ENCODE peak calls at places on chromosomes 12 and 14, in five cellular contexts. One of them, this sample, is unnamed.

GRCh38 chr14:96176811-96177211 is 27.8 kb upstream of the BDKRB2 start:
- DNase-seq in trophoblast cell: no peak
- DNase-seq in H1: no peak
- DNase-seq in neuronal stem cell: no peak
- DNase-seq in mesenchymal stem cell: no peak
- DNase-seq in this sample: no peak

GRCh38 chr12:8648598-8649205 is 13.9 kb downstream of the MFAP5 start:
- DNase-seq in mesenchymal stem cell: no peak
- DNase-seq in neuronal stem cell: no peak
- DNase-seq in H1: no peak
- DNase-seq in trophoblast cell: no peak
- DNase-seq in this sample: no peak

GRCh38 chr14:60184597-60185555 is 19.7 kb upstream of the DHRS7 start:
- DNase-seq in neuronal stem cell: no peak
- DNase-seq in H1: no peak
- DNase-seq in trophoblast cell: no peak
- DNase-seq in mesenchymal stem cell: no peak
- DNase-seq in this sample: no peak

GRCh38 chr12:133058203-133059125 is 21.2 kb downstream of the ZNF84 start:
- DNase-seq in neuronal stem cell: no peak
- DNase-seq in H1: no peak
- DNase-seq in mesenchymal stem cell: peak; percentile 19
- DNase-seq in trophoblast cell: peak; percentile 2
- DNase-seq in this sample: no peak

GRCh38 chr12:121543786-121544185 is 37.0 kb downstream of the KDM2B start:
- DNase-seq in H1: no peak
- DNase-seq in trophoblast cell: no peak
- DNase-seq in neuronal stem cell: no peak
- DNase-seq in mesenchymal stem cell: no peak
- DNase-seq in this sample: no peak

GRCh38 chr12:57759360-57759980 is 4.6 kb downstream of the MARCHF9 start:
- DNase-seq in H1: no peak
- DNase-seq in mesenchymal stem cell: no peak
- DNase-seq in neuronal stem cell: no peak
- DNase-seq in trophoblast cell: peak; percentile 60
- DNase-seq in this sample: peak; percentile 53

GRCh38 chr12:42326466-42327226 is 679 bp downstream of the PPHLN1 start:
- DNase-seq in mesenchymal stem cell: peak; percentile 39
- DNase-seq in trophoblast cell: peak; percentile 37
- DNase-seq in neuronal stem cell: no peak
- DNase-seq in H1: no peak
- DNase-seq in this sample: no peak

GRCh38 chr14:103091041-103091882 is 3.3 kb upstream of the EXOC3L4 start:
- DNase-seq in H1: peak; percentile 76
- DNase-seq in trophoblast cell: peak; percentile 47
- DNase-seq in neuronal stem cell: peak; percentile 45
- DNase-seq in mesenchymal stem cell: peak; percentile 37
- DNase-seq in this sample: peak; percentile 75

GRCh38 chr14:32426028-32426427 is 96.9 kb downstream of the AKAP6 start:
- DNase-seq in mesenchymal stem cell: no peak
- DNase-seq in neuronal stem cell: no peak
- DNase-seq in trophoblast cell: no peak
- DNase-seq in H1: no peak
- DNase-seq in this sample: no peak

GRCh38 chr14:103861413-103862392 is 14.3 kb upstream of the PPP1R13B start:
- DNase-seq in trophoblast cell: no peak
- DNase-seq in H1: no peak
- DNase-seq in neuronal stem cell: no peak
- DNase-seq in mesenchymal stem cell: no peak
- DNase-seq in this sample: no peak

DNA sequence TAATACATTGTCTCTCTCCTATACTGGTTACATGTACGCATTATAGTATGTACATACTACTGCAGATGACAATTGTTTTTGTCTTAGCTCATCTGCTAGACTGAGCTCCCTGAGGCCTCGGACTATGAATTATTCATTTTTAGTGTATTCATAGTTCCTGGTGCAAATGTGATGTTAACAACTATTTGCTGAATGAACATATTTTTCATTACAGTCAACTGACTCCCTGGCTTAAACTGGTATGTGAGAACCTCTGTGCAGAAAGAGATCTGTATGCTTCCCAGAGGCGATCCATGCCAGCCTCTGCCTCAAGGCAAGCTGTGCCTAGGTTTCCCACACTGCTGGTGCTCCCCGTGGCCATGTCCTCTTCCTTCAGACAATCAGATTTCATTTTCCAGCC is 91.9 kb upstream of the PARP11 start:
- DNase-seq in mesenchymal stem cell: no peak
- DNase-seq in neuronal stem cell: no peak
- DNase-seq in trophoblast cell: peak; percentile 67
- DNase-seq in H1: no peak
- DNase-seq in this sample: peak; percentile 22
- H2BK12ac ChIP-seq in mesenchymal stem cell: no peak overlapping the region
- H2BK12ac ChIP-seq in neuronal stem cell: no peak overlapping the region
- H2BK12ac ChIP-seq in trophoblast cell: peak overlapping the region; percentile 56
- H2BK12ac ChIP-seq in H1: no peak overlapping the region
- H2BK12ac ChIP-seq in this sample: no peak overlapping the region

GRCh38 chr12:124008629-124009028 is 35.6 kb downstream of the ZNF664 start:
- DNase-seq in neuronal stem cell: no peak
- DNase-seq in mesenchymal stem cell: no peak
- DNase-seq in trophoblast cell: no peak
- DNase-seq in H1: no peak
- DNase-seq in this sample: no peak
- H3K27ac ChIP-seq in neuronal stem cell: no peak overlapping the region
- H3K27ac ChIP-seq in mesenchymal stem cell: no peak overlapping the region
- H3K27ac ChIP-seq in trophoblast cell: no peak overlapping the region
- H3K27ac ChIP-seq in H1: no peak overlapping the region
- H3K27ac ChIP-seq in this sample: no peak overlapping the region

DNA sequence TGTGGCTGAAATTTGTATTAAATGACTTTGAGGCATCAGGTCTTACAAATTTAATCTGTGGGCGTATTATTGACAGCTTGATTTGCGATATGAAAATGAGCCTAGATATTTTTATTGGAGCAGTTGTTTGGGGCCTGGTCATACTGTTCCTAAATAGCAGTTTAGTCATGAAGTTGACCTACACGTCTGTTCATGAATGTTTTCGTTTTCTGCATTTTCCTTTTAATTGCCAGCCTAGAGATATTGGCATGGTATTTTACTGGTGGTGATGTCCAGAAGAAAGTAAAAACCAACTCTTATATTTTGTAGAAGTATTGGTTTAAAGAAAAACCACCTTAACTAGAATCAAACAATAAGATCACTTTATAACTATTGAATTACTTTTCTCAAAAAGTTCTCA is 1.8 kb downstream of the EML1 start:
- DNase-seq in trophoblast cell: no peak
- DNase-seq in mesenchymal stem cell: no peak
- DNase-seq in H1: no peak
- DNase-seq in neuronal stem cell: no peak
- DNase-seq in this sample: no peak
- H3K23ac ChIP-seq in trophoblast cell: no peak overlapping the region
- H3K23ac ChIP-seq in mesenchymal stem cell: no peak overlapping the region
- H3K23ac ChIP-seq in H1: no peak overlapping the region
- H3K23ac ChIP-seq in neuronal stem cell: no peak overlapping the region
- H3K23ac ChIP-seq in this sample: no peak overlapping the region

DNA sequence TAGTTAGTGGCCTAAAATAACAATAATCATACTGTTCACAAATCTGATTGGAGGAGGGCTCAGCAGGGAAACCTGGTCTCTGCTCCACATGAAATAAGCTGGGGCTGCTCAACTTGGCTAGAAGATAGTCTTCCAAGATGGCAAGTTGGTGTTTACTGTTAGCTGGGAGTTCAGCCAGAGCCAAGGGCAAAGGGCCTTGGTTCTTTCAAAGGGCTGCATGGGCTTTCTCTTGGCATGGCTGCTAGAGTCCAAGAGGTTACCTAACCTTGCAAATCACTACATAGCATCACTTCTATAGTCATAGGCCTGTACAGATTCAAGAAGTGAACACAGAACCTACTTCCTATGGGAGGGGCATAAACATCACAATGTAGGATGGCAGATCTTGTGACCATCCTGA is 7.1 kb downstream of the EXOC5 start:
- DNase-seq in H1: no peak
- DNase-seq in trophoblast cell: no peak
- DNase-seq in mesenchymal stem cell: no peak
- DNase-seq in neuronal stem cell: no peak
- DNase-seq in this sample: no peak
- H2BK12ac ChIP-seq in H1: no peak overlapping the region
- H2BK12ac ChIP-seq in trophoblast cell: no peak overlapping the region
- H2BK12ac ChIP-seq in mesenchymal stem cell: no peak overlapping the region
- H2BK12ac ChIP-seq in neuronal stem cell: no peak overlapping the region
- H2BK12ac ChIP-seq in this sample: no peak overlapping the region

GRCh38 chr12:107586256-107586970 is 99.2 kb upstream of the PWP1 start:
- DNase-seq in trophoblast cell: no peak
- DNase-seq in mesenchymal stem cell: no peak
- DNase-seq in H1: no peak
- DNase-seq in neuronal stem cell: no peak
- DNase-seq in this sample: no peak
- H3K27ac ChIP-seq in trophoblast cell: no peak overlapping the region
- H3K27ac ChIP-seq in mesenchymal stem cell: no peak overlapping the region
- H3K27ac ChIP-seq in H1: no peak overlapping the region
- H3K27ac ChIP-seq in neuronal stem cell: no peak overlapping the region
- H3K27ac ChIP-seq in this sample: no peak overlapping the region

DNA sequence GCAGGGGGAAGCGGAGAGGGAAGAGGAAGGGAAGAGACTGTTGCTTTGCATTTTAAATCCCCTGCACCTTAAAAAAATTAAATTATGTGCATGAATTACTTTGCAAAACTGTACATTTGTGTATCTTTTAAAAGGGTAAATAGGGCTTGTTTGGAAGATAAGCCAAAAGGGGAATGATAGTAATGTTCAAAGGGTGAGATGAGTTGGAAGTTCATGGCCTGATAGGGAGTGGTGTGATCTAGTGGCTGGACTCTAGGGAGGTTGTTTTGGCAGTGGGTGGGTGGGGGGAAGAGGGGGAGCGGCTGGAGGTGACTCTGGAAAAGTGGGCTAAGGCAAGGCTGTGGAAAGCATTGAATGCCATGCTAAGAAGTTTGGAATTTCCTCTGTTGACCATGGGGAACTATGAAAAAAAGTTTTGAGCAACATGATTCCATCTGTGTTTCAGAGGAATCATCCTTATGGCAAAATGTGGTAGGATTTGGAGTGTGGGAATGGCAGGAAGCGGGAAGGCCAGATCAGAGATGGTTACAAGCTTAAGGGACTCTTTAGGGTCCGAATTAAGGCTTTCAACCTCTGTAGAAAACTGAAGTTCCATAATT is 25.5 kb upstream of the EMP1 start:
- DNase-seq in neuronal stem cell: no peak
- DNase-seq in H1: peak; percentile 13
- DNase-seq in trophoblast cell: no peak
- DNase-seq in mesenchymal stem cell: no peak
- DNase-seq in this sample: no peak
- H3K23ac ChIP-seq in neuronal stem cell: no peak overlapping the region
- H3K23ac ChIP-seq in H1: no peak overlapping the region
- H3K23ac ChIP-seq in trophoblast cell: no peak overlapping the region
- H3K23ac ChIP-seq in mesenchymal stem cell: no peak overlapping the region
- H3K23ac ChIP-seq in this sample: no peak overlapping the region

GRCh38 chr12:103811791-103812190 is 29.2 kb downstream of the NT5DC3 start:
- DNase-seq in neuronal stem cell: no peak
- DNase-seq in H1: no peak
- DNase-seq in trophoblast cell: no peak
- DNase-seq in mesenchymal stem cell: no peak
- DNase-seq in this sample: no peak

GRCh38 chr12:103808239-103808880 is 32.7 kb downstream of the NT5DC3 start:
- DNase-seq in trophoblast cell: no peak
- DNase-seq in neuronal stem cell: no peak
- DNase-seq in H1: no peak
- DNase-seq in mesenchymal stem cell: no peak
- DNase-seq in this sample: no peak

GRCh38 chr12:103809154-103809553 is 31.9 kb downstream of the NT5DC3 start:
- DNase-seq in mesenchymal stem cell: no peak
- DNase-seq in H1: no peak
- DNase-seq in neuronal stem cell: no peak
- DNase-seq in trophoblast cell: no peak
- DNase-seq in this sample: no peak

GRCh38 chr12:103807561-103808238 is 33.3 kb downstream of the NT5DC3 start:
- DNase-seq in H1: no peak
- DNase-seq in neuronal stem cell: no peak
- DNase-seq in trophoblast cell: no peak
- DNase-seq in mesenchymal stem cell: no peak
- DNase-seq in this sample: no peak

DNA sequence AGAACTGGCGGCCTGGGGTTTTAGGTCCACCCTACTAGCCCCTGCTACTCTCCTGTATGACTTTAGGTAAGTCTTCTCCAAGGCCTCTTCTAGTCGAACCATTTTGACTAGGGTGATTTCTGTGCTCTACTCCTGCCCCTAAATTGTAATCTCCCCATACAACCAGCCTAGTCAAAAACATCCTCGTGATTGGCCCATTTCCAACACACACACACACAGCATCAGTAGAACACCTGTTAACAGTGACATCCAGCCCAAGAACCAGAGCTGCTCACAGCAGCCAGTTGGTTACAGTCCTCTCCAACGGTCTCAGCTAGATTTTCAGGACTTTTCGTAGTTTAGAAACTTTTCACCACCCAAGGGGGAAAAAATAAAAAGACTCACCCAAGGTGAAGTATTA is 30.9 kb downstream of the NT5DC3 start:
- DNase-seq in H1: no peak
- DNase-seq in trophoblast cell: no peak
- DNase-seq in neuronal stem cell: no peak
- DNase-seq in mesenchymal stem cell: no peak
- DNase-seq in this sample: no peak
- H2BK12ac ChIP-seq in H1: no peak overlapping the region
- H2BK12ac ChIP-seq in trophoblast cell: no peak overlapping the region
- H2BK12ac ChIP-seq in neuronal stem cell: no peak overlapping the region
- H2BK12ac ChIP-seq in mesenchymal stem cell: no peak overlapping the region
- H2BK12ac ChIP-seq in this sample: no peak overlapping the region